ENCODE peak calls at places on chromosomes 13 and 19, in five cellular contexts. E is A549; P is heart left ventricle; F is CD4-positive, CD25-positive, alpha-beta regulatory T cell; N is Panc1. Q is an unnamed sample. For H3K9me3, the result is how much of the 10 kb centered on the place peaks cover.

GRCh38 chr19:6478815-6479214 is 2.8 kb downstream of the DENND1C start:
- DNase-seq in N (no peak), E (no peak), P (no peak), F (no peak), Q (no peak)

GRCh38 chr13:105984236-105984635 is 551.2 kb downstream of the EFNB2 start:
- DNase-seq in E (no peak), F (no peak), N (no peak), P (no peak), Q (no peak)

GRCh38 chr13:22506286-22506685 is 674.5 kb upstream of the SGCG start:
- DNase-seq in F (no peak), E (no peak), P (no peak), N (no peak), Q (no peak)

GRCh38 chr13:79519252-79519651 is 38.3 kb downstream of the NDFIP2 start:
- DNase-seq in E (peak), N (no peak), P (no peak), F (no peak), Q (no peak)

GRCh38 chr13:64278493-64278892 is 2862.8 kb upstream of the PCDH20 start:
- DNase-seq in F (no peak), N (peak), P (no peak), E (no peak), Q (no peak)

GRCh38 chr13:41694902-41695301 is 237.6 kb downstream of the RGCC start:
- DNase-seq in F (no peak), N (peak), P (no peak), E (peak), Q (peak)

GRCh38 chr13:98842074-98842473 is 89.6 kb upstream of the SLC15A1 start:
- DNase-seq in E (no peak), F (no peak), P (no peak), N (no peak), Q (no peak)

GRCh38 chr13:99651016-99651415 is 149.7 kb downstream of the TM9SF2 start:
- DNase-seq in P (no peak), F (no peak), N (no peak), E (no peak), Q (no peak)

GRCh38 chr19:45179063-45179847 is 671 bp downstream of the BLOC1S3 start:
- DNase-seq in N (no peak), F (peak), P (peak), E (no peak), Q (peak)

GRCh38 chr19:30362156-30362754 is 9.9 kb upstream of the ZNF536 start:
- DNase-seq in N (no peak), E (no peak), F (no peak), P (no peak), Q (no peak)

GRCh38 chr13:81171065-81171647 is 830.2 kb upstream of the SPRY2 start:
- DNase-seq in F (peak), E (peak), N (peak), P (no peak), Q (no peak)

GRCh38 chr19:44789943-44790467 is 12.3 kb downstream of the CBLC start:
- DNase-seq in N (no peak), E (no peak), P (no peak), F (no peak), Q (no peak)

GRCh38 chr13:41383400-41383799 is 72.3 kb downstream of the NAA16 start:
- DNase-seq in N (no peak), E (no peak), F (no peak), P (no peak), Q (no peak)

GRCh38 chr13:61362522-61362921 is 53.1 kb downstream of the PCDH20 start:
- DNase-seq in F (no peak), P (no peak), N (no peak), E (no peak), Q (no peak)

DNA sequence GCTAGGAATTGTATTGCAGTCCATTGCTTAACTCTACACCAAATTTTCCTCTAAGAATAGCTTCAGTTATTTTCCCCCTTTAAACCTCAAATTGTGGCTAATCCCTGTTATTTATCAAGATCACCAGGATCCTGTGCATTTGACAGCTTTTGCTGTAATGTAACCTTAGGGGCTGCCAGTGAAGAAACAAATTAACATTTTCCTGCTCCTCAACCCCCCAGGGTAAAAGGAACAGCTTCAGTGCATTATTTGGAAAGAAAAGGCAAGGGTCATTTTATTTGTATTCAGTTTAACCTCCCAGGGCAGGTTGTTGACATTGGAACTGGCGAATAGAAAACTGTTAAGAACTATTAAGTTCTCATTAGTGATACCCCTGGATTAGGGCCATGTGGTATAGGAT is 57.0 kb downstream of the PCDH20 start:
- DNase-seq in P (no peak), N (no peak), F (no peak), E (no peak), Q (no peak)
- H3K4me3 ChIP-seq in P (no peak), N (no peak), F (no peak), E (no peak), Q (no peak)

GRCh38 chr13:30617315-30618185 is at the start of gene USPL1:
- DNase-seq in F (peak), E (peak), P (peak), N (peak), Q (peak)

GRCh38 chr13:30619731-30620130 is 2.0 kb downstream of the USPL1 start:
- DNase-seq in F (no peak), E (no peak), N (no peak), P (no peak), Q (no peak)

GRCh38 chr13:30618938-30619289 is 1.2 kb downstream of the USPL1 start:
- DNase-seq in N (no peak), E (no peak), F (no peak), P (no peak), Q (no peak)

GRCh38 chr13:30616927-30617314 is 799 bp upstream of the USPL1 start:
- DNase-seq in F (peak), N (peak), E (peak), P (peak), Q (no peak)

GRCh38 chr13:30618186-30618937 is 642 bp downstream of the USPL1 start:
- DNase-seq in F (peak), N (no peak), E (no peak), P (no peak), Q (peak)
- H3K27ac ChIP-seq in F (peak), N (peak), E (peak), P (peak), Q (peak)

GRCh38 chr13:51249767-51250741 is 27.9 kb downstream of the FAM124A start:
- DNase-seq in N (no peak), F (peak), P (no peak), E (no peak), Q (no peak)
- H3K9me3 ChIP-seq in N (under half), F (under half), P (under half), E (under half), Q (under half)

DNA sequence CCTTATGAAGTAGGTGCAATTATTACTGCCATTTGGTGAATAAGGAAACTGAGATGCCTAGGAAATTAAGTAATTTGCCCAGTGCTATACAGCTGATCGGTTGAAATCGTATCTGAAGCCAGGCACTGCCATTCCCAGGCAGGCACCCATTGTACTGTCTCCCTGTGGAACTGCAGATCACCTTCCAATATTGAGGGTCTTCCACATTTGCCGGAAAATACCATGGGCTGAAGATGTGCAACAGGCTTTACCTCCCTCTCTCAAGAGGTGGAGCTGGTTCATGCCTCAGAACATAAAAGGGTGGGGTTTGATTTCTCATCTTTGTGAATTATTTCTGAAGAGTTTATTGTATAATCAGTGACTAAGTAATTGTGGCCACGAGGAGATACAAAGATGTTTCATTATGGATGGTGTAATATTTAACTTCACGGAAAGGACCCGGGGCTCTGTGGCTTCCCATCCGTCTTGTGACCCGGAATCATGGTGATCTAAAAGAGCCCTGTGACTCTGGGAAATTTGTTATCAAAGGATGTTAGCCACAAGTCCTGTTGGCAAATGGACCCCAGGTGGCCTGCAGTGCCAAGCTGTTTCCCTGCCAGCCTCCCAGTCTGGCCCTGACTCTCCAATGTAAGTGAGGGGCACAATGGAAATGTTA is 230.4 kb downstream of the LACC1 start:
- DNase-seq in N (no peak), E (peak), P (no peak), F (no peak), Q (no peak)
- H3K4me3 ChIP-seq in N (no peak), E (no peak), P (no peak), F (no peak), Q (no peak)

DNA sequence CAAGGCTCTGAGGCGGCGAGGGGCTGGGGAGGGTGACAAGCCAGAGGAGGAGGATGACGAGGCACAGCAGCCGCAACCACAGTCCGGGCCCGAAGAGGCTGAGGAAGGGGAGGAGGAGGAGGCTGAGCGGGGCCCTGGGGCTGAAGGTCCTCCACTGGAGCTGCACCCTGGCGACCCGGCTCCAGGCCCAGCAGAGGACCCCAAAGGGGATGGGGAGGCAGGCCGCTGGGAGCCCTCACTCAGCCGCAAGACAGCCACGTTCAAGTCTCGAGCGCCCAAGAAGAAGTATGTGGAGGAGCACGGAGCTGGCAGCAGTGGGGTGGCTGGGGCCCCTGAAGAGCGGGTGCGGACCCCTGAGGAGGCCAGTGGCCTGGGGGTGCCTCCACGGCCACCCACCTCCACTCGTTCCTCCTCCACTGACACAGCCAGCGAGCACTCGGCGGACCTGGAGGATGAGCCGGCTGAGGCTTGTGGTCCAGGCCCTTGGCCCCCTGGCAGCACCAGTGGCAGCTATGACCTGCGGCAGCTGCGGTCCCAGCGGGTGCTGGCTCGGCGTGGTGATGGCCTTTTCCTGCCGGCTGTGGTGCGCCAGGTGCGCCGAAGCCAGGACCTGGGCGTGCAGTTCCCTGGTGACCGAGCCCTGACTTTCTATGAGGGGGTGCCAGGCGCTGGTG is 2.9 kb downstream of the CIC start:
- DNase-seq in P (no peak), N (no peak), F (no peak), E (no peak), Q (peak)
- H3K27ac ChIP-seq in P (no peak), N (no peak), F (peak), E (peak), Q (no peak)

DNA sequence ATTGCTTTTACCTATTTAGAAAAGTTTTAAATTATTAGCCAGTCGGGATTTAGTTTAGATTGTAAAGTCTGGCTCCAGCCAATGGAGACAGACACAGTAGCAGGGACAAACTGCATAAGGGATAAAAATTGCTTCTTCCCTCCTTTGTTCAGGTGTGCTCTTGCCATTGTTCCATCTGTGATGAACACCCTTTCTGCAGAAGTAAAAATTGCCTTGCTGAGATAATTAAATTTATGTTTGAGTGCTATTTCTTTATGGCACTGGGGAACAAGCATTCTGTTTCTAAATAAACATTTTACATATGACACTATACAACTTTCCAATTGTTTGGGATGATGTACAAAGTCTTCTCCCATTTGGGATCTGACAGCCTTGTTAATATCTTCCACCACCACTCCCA is 18.0 kb downstream of the OR7C2 start:
- DNase-seq in F (no peak), N (no peak), E (no peak), P (no peak), Q (no peak)
- H3K9me3 ChIP-seq in F (under half), N (under half), E (under half), P (half or more), Q (under half)

DNA sequence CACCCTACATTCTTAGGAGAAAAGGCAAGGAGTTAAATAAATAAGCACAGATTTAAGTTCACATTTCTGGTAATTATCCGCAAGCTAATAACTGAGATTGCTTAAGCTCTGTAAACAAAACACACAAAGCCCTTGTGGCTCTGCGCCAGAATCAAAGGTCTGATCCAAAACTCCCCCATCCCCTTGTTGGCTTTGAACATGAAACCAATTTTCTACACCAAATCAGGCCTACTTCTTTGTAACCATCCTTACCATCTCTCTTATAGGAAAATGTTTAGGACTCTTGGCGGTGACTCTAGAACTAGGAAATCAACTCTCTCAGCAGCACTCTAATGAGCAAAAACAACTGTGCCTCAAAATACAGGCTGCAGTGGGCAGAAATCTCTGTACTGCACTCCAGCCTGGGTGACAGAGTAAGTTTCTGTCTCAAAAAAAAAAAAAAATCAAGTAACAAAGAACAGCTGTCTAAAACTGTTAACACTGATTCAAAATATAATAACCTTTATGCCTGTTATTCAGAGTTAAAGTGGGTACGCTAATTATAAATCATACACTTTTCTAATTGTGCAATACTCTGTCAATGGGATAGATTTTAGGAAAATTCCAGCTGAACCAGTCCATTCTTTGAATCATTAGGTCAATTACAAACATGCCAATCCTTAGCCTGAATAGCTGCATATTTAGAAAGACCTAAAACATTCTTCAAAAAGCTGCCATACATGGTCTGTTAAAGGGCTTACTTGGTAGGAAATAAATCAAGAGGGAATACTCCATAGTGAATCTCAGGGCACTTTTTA is 25.7 kb downstream of the ABCC4 start:
- DNase-seq in N (no peak), E (no peak), P (no peak), F (no peak), Q (no peak)
- H3K4me3 ChIP-seq in N (no peak), E (no peak), P (no peak), F (no peak), Q (no peak)

GRCh38 chr19:38445362-38445761 is 11.9 kb downstream of the RYR1 start:
- DNase-seq in F (no peak), P (no peak), E (no peak), N (no peak), Q (no peak)
- H3K27ac ChIP-seq in F (no peak), P (no peak), E (no peak), N (no peak), Q (no peak)

GRCh38 chr19:48683349-48683748 is 10.5 kb upstream of the NTN5 start:
- DNase-seq in F (peak), P (peak), N (no peak), E (no peak), Q (peak)
- H3K9me3 ChIP-seq in F (under half), P (under half), N (under half), E (under half), Q (under half)

DNA sequence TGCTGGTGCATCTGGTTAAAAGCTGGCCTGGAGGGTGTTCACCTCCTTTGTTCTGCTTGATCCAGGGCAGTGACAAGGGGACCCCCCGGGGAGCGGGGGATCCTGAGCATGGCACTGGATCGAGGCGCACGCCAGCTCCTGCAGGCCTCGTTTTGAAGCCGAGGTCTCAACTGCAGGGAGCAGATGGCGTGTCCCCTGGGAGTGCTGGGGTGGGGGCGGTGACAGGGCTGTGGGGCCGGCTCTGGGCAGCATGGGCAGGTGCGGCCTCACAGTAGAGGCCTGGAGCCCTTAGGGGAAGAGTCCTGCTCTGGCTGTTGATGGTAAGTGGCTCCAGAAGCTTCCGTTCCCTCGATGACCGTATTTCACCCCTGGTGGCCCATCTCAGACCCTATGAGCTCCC is 51.8 kb downstream of the CRTC1 start:
- DNase-seq in F (no peak), N (no peak), P (no peak), E (no peak), Q (no peak)
- H3K4me3 ChIP-seq in F (no peak), N (no peak), P (no peak), E (no peak), Q (no peak)